ENCODE peak calls at places on chromosomes 3 and 15, in eight cellular contexts. One of them, this sample, is unnamed.

GRCh38 chr15:67303490-67304363 is 49.1 kb downstream of the IQCH start:
- DNase-seq in H7: peak
- DNase-seq in Daoy: peak
- DNase-seq in ecto neural progenitor cell: no peak
- DNase-seq in sigmoid colon: no peak
- DNase-seq in Calu3: peak
- DNase-seq in GM04504: peak
- DNase-seq in glomerular endothelial cell: peak
- DNase-seq in this sample: peak

GRCh38 chr3:167814441-167814951 is 79.0 kb downstream of the SERPINI1 start:
- DNase-seq in Calu3: no peak
- DNase-seq in GM04504: no peak
- DNase-seq in sigmoid colon: no peak
- DNase-seq in H7: no peak
- DNase-seq in ecto neural progenitor cell: no peak
- DNase-seq in glomerular endothelial cell: no peak
- DNase-seq in Daoy: no peak
- DNase-seq in this sample: no peak

GRCh38 chr3:47423548-47424145 is 42.8 kb downstream of the PTPN23 start:
- DNase-seq in Calu3: no peak
- DNase-seq in ecto neural progenitor cell: no peak
- DNase-seq in glomerular endothelial cell: no peak
- DNase-seq in GM04504: no peak
- DNase-seq in Daoy: no peak
- DNase-seq in H7: no peak
- DNase-seq in sigmoid colon: no peak
- DNase-seq in this sample: no peak

GRCh38 chr15:33547876-33548275 is 237.1 kb downstream of the RYR3 start:
- DNase-seq in sigmoid colon: no peak
- DNase-seq in glomerular endothelial cell: no peak
- DNase-seq in ecto neural progenitor cell: peak
- DNase-seq in H7: peak
- DNase-seq in GM04504: peak
- DNase-seq in Daoy: peak
- DNase-seq in Calu3: peak
- DNase-seq in this sample: peak

GRCh38 chr3:56154297-56154696 is 314.0 kb downstream of the ERC2 start:
- DNase-seq in H7: no peak
- DNase-seq in sigmoid colon: no peak
- DNase-seq in GM04504: no peak
- DNase-seq in ecto neural progenitor cell: no peak
- DNase-seq in glomerular endothelial cell: no peak
- DNase-seq in Calu3: no peak
- DNase-seq in Daoy: peak
- DNase-seq in this sample: no peak

GRCh38 chr3:184334470-184335158 is 2.8 kb upstream of the FAM131A start:
- DNase-seq in glomerular endothelial cell: no peak
- DNase-seq in ecto neural progenitor cell: no peak
- DNase-seq in Daoy: peak
- DNase-seq in GM04504: no peak
- DNase-seq in sigmoid colon: no peak
- DNase-seq in H7: no peak
- DNase-seq in Calu3: peak
- DNase-seq in this sample: no peak

GRCh38 chr15:89195836-89196235 is 25.5 kb downstream of the RLBP1 start:
- DNase-seq in GM04504: no peak
- DNase-seq in H7: no peak
- DNase-seq in ecto neural progenitor cell: no peak
- DNase-seq in glomerular endothelial cell: no peak
- DNase-seq in Calu3: no peak
- DNase-seq in sigmoid colon: no peak
- DNase-seq in Daoy: no peak
- DNase-seq in this sample: no peak

GRCh38 chr15:71237456-71238188 is 122.4 kb downstream of the THSD4 start:
- DNase-seq in H7: no peak
- DNase-seq in Calu3: no peak
- DNase-seq in sigmoid colon: no peak
- DNase-seq in ecto neural progenitor cell: no peak
- DNase-seq in glomerular endothelial cell: no peak
- DNase-seq in Daoy: peak
- DNase-seq in GM04504: peak
- DNase-seq in this sample: no peak

GRCh38 chr3:193972816-193973215 is 163.1 kb upstream of the HES1 start:
- DNase-seq in Calu3: no peak
- DNase-seq in glomerular endothelial cell: no peak
- DNase-seq in H7: no peak
- DNase-seq in GM04504: no peak
- DNase-seq in Daoy: peak
- DNase-seq in sigmoid colon: no peak
- DNase-seq in ecto neural progenitor cell: no peak
- DNase-seq in this sample: no peak

GRCh38 chr15:75089781-75090734 is 66.7 kb downstream of the PPCDC start:
- DNase-seq in ecto neural progenitor cell: no peak
- DNase-seq in glomerular endothelial cell: peak
- DNase-seq in sigmoid colon: peak
- DNase-seq in H7: no peak
- DNase-seq in Calu3: no peak
- DNase-seq in GM04504: no peak
- DNase-seq in Daoy: no peak
- DNase-seq in this sample: no peak